ENCODE peak calls at places on chromosomes 1 and 21, in four cellular contexts. T is A549, K is HepG2, W is endothelial cell of umbilical vein. A is an unnamed sample.

GRCh38 chr1:82778612-82779011 is 977.9 kb downstream of the ADGRL2 start:
- DNase-seq in T (peak), K (no peak), W (peak), A (peak)

GRCh38 chr1:20507248-20507563 is 745 bp downstream of the MUL1 start:
- DNase-seq in K (no peak), T (no peak), W (no peak), A (no peak)

GRCh38 chr1:205396972-205397616 is 24.8 kb downstream of the LEMD1 start:
- DNase-seq in T (peak), W (peak), K (peak), A (peak)

GRCh38 chr21:36926989-36927695 is 39.3 kb downstream of the HLCS start:
- DNase-seq in W (no peak), T (peak), K (no peak), A (no peak)

GRCh38 chr1:5745776-5746610 is 246.2 kb downstream of the NPHP4 start:
- DNase-seq in K (peak), T (peak), W (peak), A (peak)

GRCh38 chr1:5637171-5637570 is 355.1 kb downstream of the NPHP4 start:
- DNase-seq in K (no peak), T (peak), W (no peak), A (peak)

GRCh38 chr1:86515597-86515996 is 31.3 kb upstream of the CLCA4 start:
- DNase-seq in K (peak), T (peak), W (peak), A (peak)

GRCh38 chr1:2408859-2409276 is 3.5 kb downstream of the PEX10 start:
- DNase-seq in T (no peak), K (no peak), W (no peak), A (no peak)

GRCh38 chr21:44708213-44708865 is 3.0 kb downstream of the TSPEAR start:
- DNase-seq in T (no peak), W (no peak), K (no peak), A (no peak)

GRCh38 chr1:2134604-2135307 is 59.8 kb downstream of the FAAP20 start:
- DNase-seq in K (peak), W (no peak), T (no peak), A (no peak)

GRCh38 chr1:179025975-179026812 is 500 bp downstream of the FAM20B start:
- DNase-seq in W (peak), K (peak), T (peak), A (peak)

GRCh38 chr1:17013598-17014320 is 2.0 kb upstream of the ATP13A2 start:
- DNase-seq in T (no peak), W (no peak), K (no peak), A (peak)

GRCh38 chr1:236514703-236515442 is 8.9 kb upstream of the LGALS8 start:
- DNase-seq in W (no peak), T (peak), K (peak), A (no peak)

GRCh38 chr1:177872563-177872900 is 97.3 kb downstream of the SEC16B start:
- DNase-seq in K (peak), T (no peak), W (no peak), A (no peak)

GRCh38 chr1:205191617-205192016 is 19.9 kb downstream of the DSTYK start:
- DNase-seq in T (no peak), K (no peak), W (no peak), A (no peak)

GRCh38 chr1:184626076-184627011 is 128.3 kb downstream of the EDEM3 start:
- DNase-seq in K (no peak), T (no peak), W (no peak), A (no peak)

GRCh38 chr1:160993544-160993943 is 27.4 kb downstream of the F11R start:
- DNase-seq in W (peak), T (peak), K (peak), A (peak)
- TF ChIP-seq MAX in W (no peak), T (no peak), K (no peak), A (no peak)

DNA sequence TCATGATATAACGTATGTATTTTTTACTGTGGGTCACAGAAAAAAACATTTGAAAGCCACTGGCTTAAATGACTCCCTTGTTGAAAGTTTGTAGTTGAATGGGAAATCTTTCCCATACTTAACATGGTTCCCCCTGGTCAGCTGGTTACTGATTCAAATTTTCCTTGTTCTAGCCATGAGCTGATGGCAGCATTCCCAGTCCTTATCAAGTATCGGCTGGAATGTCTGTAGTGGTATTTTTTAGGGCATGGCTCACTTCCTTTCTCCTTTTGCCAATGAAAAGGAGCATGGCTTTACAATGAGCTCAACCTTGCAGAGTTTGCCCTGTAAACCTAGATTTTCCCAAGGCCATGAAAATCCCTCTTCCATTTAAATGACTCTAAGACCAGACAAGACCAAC is 55.7 kb downstream of the GIPC2 start:
- DNase-seq in W (peak), T (peak), K (peak), A (no peak)
- TF ChIP-seq MYC in W (peak), T (no peak), K (no peak), A (no peak)

GRCh38 chr1:147624011-147624410 is 46.3 kb downstream of the ACP6 start:
- DNase-seq in K (no peak), W (no peak), T (no peak), A (no peak)

GRCh38 chr1:147624529-147624928 is 45.8 kb downstream of the ACP6 start:
- DNase-seq in W (no peak), T (no peak), K (no peak), A (no peak)

GRCh38 chr1:147626304-147626703 is 44.0 kb downstream of the ACP6 start:
- DNase-seq in T (no peak), W (no peak), K (no peak), A (no peak)

GRCh38 chr1:147626739-147627138 is 43.6 kb downstream of the ACP6 start:
- DNase-seq in T (no peak), W (no peak), K (no peak), A (no peak)

GRCh38 chr1:147625274-147625986 is 44.9 kb downstream of the ACP6 start:
- DNase-seq in K (peak), T (no peak), W (peak), A (peak)
- TF ChIP-seq CTCF in K (peak), T (no peak), W (no peak), A (no peak)

GRCh38 chr1:97017895-97018294 is 296.3 kb downstream of the PTBP2 start:
- DNase-seq in W (no peak), K (peak), T (peak), A (no peak)
- TF ChIP-seq MAX in W (no peak), K (no peak), T (no peak), A (no peak)

DNA sequence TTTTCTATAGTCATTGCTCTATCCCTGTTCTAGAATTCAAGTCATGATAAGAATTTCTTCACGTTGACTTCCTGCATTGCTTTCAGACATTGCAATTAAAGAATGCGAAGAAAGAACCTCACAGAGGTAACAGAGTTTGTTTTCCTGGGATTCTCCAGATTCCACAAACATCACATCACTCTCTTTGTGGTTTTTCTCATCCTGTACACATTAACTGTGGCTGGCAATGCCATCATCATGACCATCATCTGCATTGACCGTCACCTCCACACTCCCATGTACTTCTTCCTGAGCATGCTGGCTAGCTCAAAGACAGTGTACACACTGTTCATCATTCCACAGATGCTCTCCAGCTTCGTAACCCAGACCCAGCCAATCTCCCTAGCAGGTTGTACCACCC is 10.6 kb downstream of the APCS start:
- DNase-seq in T (peak), W (peak), K (peak), A (no peak)
- TF ChIP-seq MYC in T (no peak), W (peak), K (no peak), A (no peak)

GRCh38 chr1:54229281-54229891 is 29.4 kb downstream of the MRPL37 start:
- DNase-seq in T (peak), W (peak), K (peak), A (peak)

GRCh38 chr1:54228638-54229079 is 28.7 kb downstream of the MRPL37 start:
- DNase-seq in W (no peak), K (no peak), T (no peak), A (no peak)

GRCh38 chr1:54227091-54227602 is 27.2 kb downstream of the MRPL37 start:
- DNase-seq in T (peak), W (no peak), K (peak), A (peak)

GRCh38 chr1:54225986-54226559 is 26.1 kb downstream of the MRPL37 start:
- DNase-seq in K (no peak), W (no peak), T (no peak), A (no peak)

GRCh38 chr1:54227836-54228435 is 28.0 kb downstream of the MRPL37 start:
- DNase-seq in K (no peak), T (no peak), W (no peak), A (peak)
- TF ChIP-seq CTCF in K (peak), T (no peak), W (no peak), A (peak)

GRCh38 chr1:29202584-29203340 is 21.1 kb upstream of the SRSF4 start:
- DNase-seq in K (peak), W (peak), T (peak), A (peak)

GRCh38 chr1:29197993-29198392 is 16.3 kb upstream of the SRSF4 start:
- DNase-seq in W (no peak), K (no peak), T (no peak), A (no peak)

GRCh38 chr1:29200905-29201594 is 19.4 kb upstream of the SRSF4 start:
- DNase-seq in W (no peak), T (no peak), K (no peak), A (no peak)

GRCh38 chr1:29202053-29202452 is 20.4 kb upstream of the SRSF4 start:
- DNase-seq in T (no peak), W (no peak), K (no peak), A (peak)

GRCh38 chr1:29201595-29202051 is 19.9 kb upstream of the SRSF4 start:
- DNase-seq in T (no peak), W (no peak), K (no peak), A (no peak)
- TF ChIP-seq MAX in T (no peak), W (no peak), K (no peak), A (no peak)

GRCh38 chr1:119689511-119689910 is 22.2 kb upstream of the PHGDH start:
- DNase-seq in K (no peak), T (no peak), W (no peak), A (no peak)

GRCh38 chr1:119683893-119684292 is 27.8 kb upstream of the PHGDH start:
- DNase-seq in W (no peak), T (no peak), K (no peak), A (no peak)

GRCh38 chr1:119687391-119688079 is 24.2 kb upstream of the PHGDH start:
- DNase-seq in W (no peak), K (no peak), T (no peak), A (no peak)

GRCh38 chr1:119688810-119689209 is 22.9 kb upstream of the PHGDH start:
- DNase-seq in K (no peak), W (no peak), T (no peak), A (no peak)

DNA sequence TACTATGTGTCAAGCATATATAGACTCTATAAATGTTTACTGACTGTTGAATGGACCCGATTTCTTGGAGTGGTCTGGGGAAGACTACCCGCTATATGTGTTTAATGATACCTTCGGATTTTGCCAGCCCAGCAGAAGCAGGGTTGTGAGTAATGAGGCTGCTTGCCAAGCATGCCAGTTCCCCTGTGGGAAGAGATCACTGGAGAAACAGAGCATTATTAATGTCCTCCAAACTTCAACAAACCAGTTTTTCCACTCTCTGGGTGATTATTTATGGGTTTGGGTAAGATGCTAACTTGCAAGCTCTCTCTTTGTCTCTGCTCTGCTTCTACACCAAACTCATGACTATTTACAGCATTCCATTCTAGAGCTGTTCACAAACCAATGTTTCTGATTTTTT is 25.1 kb upstream of the PHGDH start:
- DNase-seq in W (no peak), T (no peak), K (no peak), A (no peak)
- TF ChIP-seq MYC in W (no peak), T (no peak), K (no peak), A (no peak)

DNA sequence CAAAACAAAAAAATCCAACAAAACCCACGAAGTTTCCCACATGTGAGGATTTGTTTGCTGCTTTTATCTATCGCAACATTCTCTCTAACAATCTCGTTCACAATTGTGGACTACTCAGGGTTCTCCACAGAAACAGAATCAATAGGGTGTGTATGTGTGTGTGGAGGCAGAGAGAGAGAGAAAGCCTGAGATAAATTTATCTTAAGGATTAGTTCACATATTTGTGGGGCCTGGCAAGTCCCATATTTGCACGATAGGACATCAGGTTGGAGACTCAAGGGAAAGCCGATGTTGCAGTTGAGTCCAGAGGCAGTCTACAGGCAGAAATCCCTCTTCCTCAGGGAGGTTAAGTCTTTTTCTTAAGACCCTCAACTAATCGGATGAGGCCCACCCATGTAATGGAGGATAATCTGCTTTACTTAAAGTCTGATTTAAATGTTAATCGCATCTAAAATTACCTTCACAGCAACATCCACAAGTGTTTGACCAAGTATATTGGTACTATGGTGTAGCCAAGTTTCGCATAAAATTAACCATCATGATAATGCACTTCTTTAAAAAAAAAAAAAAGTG is 31.7 kb downstream of the ADAMTS1 start:
- DNase-seq in T (no peak), W (no peak), K (no peak), A (no peak)
- TF ChIP-seq CTCF in T (no peak), W (no peak), K (no peak), A (no peak)

GRCh38 chr1:8427986-8428385 is 110.1 kb downstream of the SLC45A1 start:
- DNase-seq in W (no peak), T (no peak), K (no peak), A (peak)

GRCh38 chr1:8428441-8428840 is 110.5 kb downstream of the SLC45A1 start:
- DNase-seq in W (no peak), T (no peak), K (no peak), A (no peak)

GRCh38 chr1:8425781-8426161 is 107.9 kb downstream of the SLC45A1 start:
- DNase-seq in K (no peak), T (no peak), W (no peak), A (no peak)

GRCh38 chr1:8426996-8427395 is 109.1 kb downstream of the SLC45A1 start:
- DNase-seq in K (no peak), T (no peak), W (no peak), A (no peak)

GRCh38 chr1:8427493-8427892 is 109.6 kb downstream of the SLC45A1 start:
- DNase-seq in W (no peak), T (no peak), K (no peak), A (peak)
- TF ChIP-seq MAX in W (no peak), T (no peak), K (no peak), A (peak)

A was measured in NB4.